ENCODE peak calls at places on chromosomes 5 and 9, in seven cellular contexts. W, D, E, A, S, O and F are unnamed samples.

GRCh38 chr5:127994087-127994660 is 89.4 kb upstream of the SLC12A2 start:
- DNase-seq in W (no peak), D (no peak), E (no peak), A (no peak), S (no peak), O (no peak), F (no peak)

GRCh38 chr5:96516631-96517071 is 83.6 kb upstream of the PCSK1 start:
- DNase-seq in W (no peak), D (no peak), E (no peak), A (no peak), S (no peak), O (no peak), F (no peak)

GRCh38 chr9:124254261-124254682 is 3.5 kb upstream of the NEK6 start:
- DNase-seq in W (no peak), D (peak), E (no peak), A (no peak), S (no peak), O (peak), F (no peak)

GRCh38 chr9:38641985-38642864 is 21.8 kb upstream of the ANKRD18A start:
- DNase-seq in W (no peak), D (peak), E (no peak), A (no peak), S (peak), O (peak), F (no peak)

GRCh38 chr5:180910735-180911134 is 11.8 kb downstream of the BTNL8 start:
- DNase-seq in W (no peak), D (no peak), E (peak), A (no peak), S (no peak), O (no peak), F (no peak)

GRCh38 chr9:128051932-128052734 is 15.0 kb downstream of the NAIF1 start:
- DNase-seq in W (no peak), D (no peak), E (no peak), A (no peak), S (no peak), O (peak), F (no peak)

GRCh38 chr5:20466507-20466906 is 478.5 kb upstream of the CDH18 start:
- DNase-seq in W (no peak), D (no peak), E (no peak), A (no peak), S (no peak), O (no peak), F (no peak)

GRCh38 chr5:12623408-12623807 is 719.2 kb upstream of the CTNND2 start:
- DNase-seq in W (no peak), D (peak), E (no peak), A (no peak), S (no peak), O (no peak), F (no peak)

GRCh38 chr5:82815871-82816270 is 261.3 kb downstream of the TMEM167A start:
- DNase-seq in W (no peak), D (no peak), E (no peak), A (no peak), S (no peak), O (no peak), F (no peak)

GRCh38 chr9:115109486-115109885 is 8.5 kb downstream of the TNC start:
- DNase-seq in W (no peak), D (no peak), E (peak), A (no peak), S (no peak), O (no peak), F (no peak)

GRCh38 chr5:67199859-67200258 is 3.3 kb upstream of the CD180 start:
- DNase-seq in W (no peak), D (no peak), E (no peak), A (no peak), S (no peak), O (no peak), F (no peak)

GRCh38 chr5:41156739-41157138 is 56.6 kb downstream of the C6 start:
- DNase-seq in W (no peak), D (no peak), E (no peak), A (no peak), S (no peak), O (no peak), F (no peak)

GRCh38 chr5:171945066-171945465 is 61.4 kb downstream of the FBXW11 start:
- DNase-seq in W (no peak), D (no peak), E (no peak), A (no peak), S (no peak), O (no peak), F (no peak)

GRCh38 chr5:107830750-107831149 is 160.0 kb upstream of the EFNA5 start:
- DNase-seq in W (no peak), D (no peak), E (no peak), A (no peak), S (no peak), O (no peak), F (no peak)

GRCh38 chr9:106752581-106752980 is 110.4 kb upstream of the ZNF462 start:
- DNase-seq in W (no peak), D (no peak), E (no peak), A (no peak), S (no peak), O (no peak), F (no peak)

GRCh38 chr5:589588-589987 is 22.6 kb upstream of the CEP72 start:
- DNase-seq in W (no peak), D (no peak), E (no peak), A (no peak), S (no peak), O (no peak), F (peak)

GRCh38 chr9:83937861-83938455 is 16.7 kb upstream of the KIF27 start:
- DNase-seq in W (no peak), D (peak), E (no peak), A (peak), S (peak), O (no peak), F (no peak)

GRCh38 chr9:131180454-131180853 is 55.1 kb downstream of the NUP214 start:
- DNase-seq in W (no peak), D (no peak), E (no peak), A (no peak), S (no peak), O (no peak), F (no peak)

GRCh38 chr9:131181091-131181681 is 55.8 kb downstream of the NUP214 start:
- DNase-seq in W (no peak), D (peak), E (no peak), A (no peak), S (no peak), O (no peak), F (no peak)

GRCh38 chr9:131178382-131178781 is 53.0 kb downstream of the NUP214 start:
- DNase-seq in W (peak), D (peak), E (no peak), A (peak), S (peak), O (peak), F (peak)

GRCh38 chr9:131179561-131180219 is 54.3 kb downstream of the NUP214 start:
- DNase-seq in W (no peak), D (no peak), E (peak), A (no peak), S (no peak), O (no peak), F (no peak)

GRCh38 chr9:131178895-131179294 is 53.5 kb downstream of the NUP214 start:
- DNase-seq in W (no peak), D (no peak), E (no peak), A (no peak), S (no peak), O (no peak), F (no peak)
- H3K4me3 ChIP-seq in W (no peak), D (no peak), E (no peak), A (no peak), S (no peak), O (no peak), F (no peak)

GRCh38 chr5:140713562-140714094 is 13.4 kb downstream of the ZMAT2 start:
- DNase-seq in W (no peak), D (no peak), E (no peak), A (no peak), S (no peak), O (no peak), F (no peak)

GRCh38 chr5:140718266-140718592 is 18.0 kb downstream of the ZMAT2 start:
- DNase-seq in W (no peak), D (no peak), E (no peak), A (no peak), S (no peak), O (no peak), F (no peak)
- H3K4me3 ChIP-seq in W (no peak), D (no peak), E (no peak), A (no peak), S (no peak), O (no peak), F (no peak)

DNA sequence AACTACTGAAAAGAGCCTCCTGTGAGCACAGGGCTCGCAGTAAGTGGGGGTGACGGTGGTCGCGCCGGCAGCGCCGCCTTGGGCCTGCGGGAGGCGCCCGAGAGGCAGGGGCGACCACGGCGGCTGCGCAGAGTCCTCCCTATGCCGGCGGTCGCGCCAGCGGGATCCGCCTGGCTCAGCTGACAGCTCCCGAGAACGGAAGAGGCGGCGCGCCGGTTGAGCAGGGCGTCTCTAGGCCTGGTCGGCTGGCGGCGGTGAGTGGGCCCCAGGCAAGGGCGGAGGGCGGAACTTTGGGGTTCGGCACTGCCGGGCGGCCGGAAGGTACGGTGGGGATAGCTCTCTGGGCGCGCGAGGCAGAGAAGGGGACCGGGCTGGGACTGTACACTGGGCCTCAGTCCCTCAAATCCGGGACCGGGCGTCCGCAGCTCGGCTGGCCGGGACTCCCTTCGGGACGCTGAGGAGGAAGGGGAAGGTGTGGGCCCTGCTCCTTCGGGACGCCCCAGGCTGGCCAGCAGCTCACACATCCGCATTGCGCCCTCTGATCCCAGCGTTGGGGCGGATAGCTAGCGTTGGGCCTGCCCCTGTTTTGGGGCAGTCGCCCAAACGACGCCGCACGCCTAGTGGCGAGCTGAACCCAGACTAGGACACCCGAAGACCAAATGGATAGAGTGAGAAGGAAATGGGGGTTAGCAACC is at the start of gene RNF14:
- DNase-seq in W (peak), D (peak), E (peak), A (peak), S (peak), O (peak), F (peak)
- H3K4me3 ChIP-seq in W (peak), D (peak), E (peak), A (peak), S (peak), O (peak), F (peak)

GRCh38 chr9:134329886-134330285 is 3.6 kb downstream of the RXRA start:
- DNase-seq in W (no peak), D (peak), E (no peak), A (no peak), S (no peak), O (peak), F (peak)
- H3K4me3 ChIP-seq in W (no peak), D (no peak), E (no peak), A (no peak), S (no peak), O (no peak), F (peak)

DNA sequence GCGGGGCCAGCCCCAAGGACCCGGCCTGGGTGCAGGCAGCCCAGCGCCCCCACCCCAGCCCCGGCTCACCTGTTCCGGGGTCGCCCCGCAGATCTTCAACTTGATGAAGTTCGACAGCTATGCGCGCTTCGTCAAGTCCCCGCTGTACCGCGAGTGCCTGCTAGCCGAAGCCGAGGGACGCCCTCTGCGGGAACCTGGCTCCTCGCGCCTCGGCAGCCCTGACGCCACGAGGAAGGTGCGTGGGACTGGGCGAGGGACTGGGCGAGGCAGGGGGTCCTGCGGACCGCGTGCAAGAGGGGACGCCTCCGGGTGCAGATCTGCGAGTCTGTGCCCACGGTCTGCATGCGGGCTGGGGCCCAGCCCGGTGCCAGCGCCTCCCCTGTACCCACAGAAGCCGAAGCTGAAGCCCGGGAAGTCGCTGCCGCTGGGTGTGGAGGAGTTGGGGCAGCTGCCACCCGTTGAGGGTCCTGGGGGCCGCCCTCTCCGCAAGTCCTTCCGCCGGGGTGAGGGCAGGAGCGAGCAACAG is 9.7 kb downstream of the RGS14 start:
- DNase-seq in W (no peak), D (no peak), E (no peak), A (peak), S (no peak), O (no peak), F (no peak)
- H3K4me3 ChIP-seq in W (peak), D (peak), E (peak), A (no peak), S (peak), O (no peak), F (peak)

DNA sequence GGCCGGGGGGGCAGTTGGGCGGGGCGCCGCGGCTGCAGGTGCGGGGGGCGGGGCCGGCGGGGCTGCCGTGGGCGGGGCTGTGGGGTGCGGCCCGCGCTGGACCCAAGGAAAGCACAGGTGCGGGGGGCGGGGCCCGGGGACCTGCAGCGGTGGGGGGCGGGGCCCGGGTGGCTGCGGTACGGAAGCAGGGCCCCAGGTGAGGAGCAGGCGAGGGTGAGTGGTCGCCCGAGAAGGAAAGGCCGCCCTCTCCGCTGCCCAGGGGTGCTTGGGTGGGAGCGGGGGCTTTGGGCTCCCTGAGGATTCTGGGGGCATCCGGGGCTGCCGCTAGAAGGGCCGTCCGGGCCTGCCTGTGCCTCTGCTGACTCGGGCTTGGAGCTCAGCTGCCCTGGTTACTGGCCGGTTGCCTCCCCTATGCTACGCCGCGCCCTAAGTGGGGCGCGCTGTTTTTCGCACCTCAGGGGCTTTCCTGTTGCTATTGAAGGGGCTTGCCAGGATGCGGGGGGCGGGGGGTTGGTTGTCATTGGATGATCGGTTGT is 767 bp downstream of the RALGPS1 start:
- DNase-seq in W (peak), D (peak), E (no peak), A (peak), S (no peak), O (peak), F (no peak)
- H3K4me3 ChIP-seq in W (peak), D (peak), E (peak), A (no peak), S (peak), O (peak), F (peak)

GRCh38 chr5:146993876-146994530 is 115.4 kb upstream of the PPP2R2B start:
- DNase-seq in W (no peak), D (no peak), E (no peak), A (no peak), S (no peak), O (peak), F (no peak)

DNA sequence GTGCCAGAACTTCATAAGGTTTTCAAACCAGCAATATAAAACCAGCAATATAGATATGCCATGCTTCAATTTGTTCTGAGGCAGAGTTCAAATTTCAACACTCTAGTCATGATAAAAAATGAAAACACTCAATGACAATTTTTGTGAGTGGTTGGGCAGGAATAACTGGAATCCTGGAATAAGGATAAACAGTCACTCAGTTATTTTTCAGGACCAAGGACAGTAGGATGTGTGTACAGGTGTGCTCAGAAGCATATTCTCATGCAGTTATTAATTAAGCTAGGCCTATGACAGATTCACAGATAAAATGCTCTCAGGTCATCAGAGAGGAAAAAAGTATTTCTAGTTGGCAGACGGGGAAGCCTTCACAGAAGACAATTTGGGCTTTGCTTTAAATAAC is 117.3 kb upstream of the PPP2R2B start:
- DNase-seq in W (no peak), D (no peak), E (no peak), A (no peak), S (no peak), O (no peak), F (no peak)
- H3K4me3 ChIP-seq in W (no peak), D (no peak), E (no peak), A (no peak), S (no peak), O (no peak), F (no peak)

DNA sequence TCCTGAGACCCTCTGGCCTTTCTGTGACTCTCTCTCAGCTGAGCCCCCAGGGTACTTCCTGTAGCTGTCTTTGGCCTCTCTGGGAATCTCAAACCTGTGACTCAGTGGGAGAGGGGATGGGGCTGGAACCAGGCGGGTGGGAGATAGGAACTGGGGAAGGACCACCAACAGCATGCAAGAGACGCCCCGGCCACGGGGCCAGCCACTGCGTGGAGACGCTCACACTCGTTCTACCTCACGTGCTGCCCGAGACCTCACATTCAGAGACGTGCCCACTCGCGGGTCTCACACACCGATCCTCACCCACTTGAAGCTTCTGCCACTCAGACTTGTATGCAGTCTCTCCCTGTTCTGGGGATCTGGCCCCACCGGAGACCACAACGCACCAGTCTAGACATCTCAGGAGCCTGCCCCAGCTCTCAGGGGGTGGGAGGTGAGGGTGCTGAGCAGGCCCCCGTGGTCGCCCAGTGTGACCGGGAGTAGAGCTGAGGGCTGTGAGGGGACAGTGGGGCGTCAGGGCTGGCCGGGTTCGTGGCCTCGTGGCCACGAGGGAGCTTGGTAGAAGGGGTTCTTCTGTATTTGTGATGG is 13.8 kb downstream of the GPRIN1 start:
- DNase-seq in W (no peak), D (no peak), E (no peak), A (no peak), S (no peak), O (no peak), F (no peak)
- H3K4me3 ChIP-seq in W (no peak), D (no peak), E (no peak), A (peak), S (no peak), O (no peak), F (no peak)

GRCh38 chr5:159206368-159206767 is 3.0 kb downstream of the RNF145 start:
- DNase-seq in W (no peak), D (no peak), E (no peak), A (no peak), S (no peak), O (no peak), F (no peak)
- H3K4me3 ChIP-seq in W (no peak), D (no peak), E (peak), A (peak), S (peak), O (no peak), F (peak)